ENCODE peak calls at places on chromosome 10, in five cellular contexts. P, U, K, C and T are unnamed samples.

GRCh38 chr10:5040781-5041470 is 37.3 kb upstream of the AKR1C2 start:
- DNase-seq in P (no peak), U (no peak), K (peak), C (no peak), T (peak)

GRCh38 chr10:23099816-23100215 is 4.4 kb downstream of the MSRB2 start:
- DNase-seq in P (no peak), U (no peak), K (peak), C (no peak), T (peak)

GRCh38 chr10:74189999-74190421 is 39.0 kb downstream of the ADK start:
- DNase-seq in P (peak), U (no peak), K (peak), C (peak), T (peak)

GRCh38 chr10:71821909-71822763 is 28.9 kb downstream of the PSAP start:
- DNase-seq in P (no peak), U (no peak), K (peak), C (no peak), T (no peak)

GRCh38 chr10:43350139-43350538 is 21.3 kb upstream of the FXYD4 start:
- DNase-seq in P (no peak), U (no peak), K (no peak), C (no peak), T (no peak)

GRCh38 chr10:49000437-49001398 is 61.1 kb upstream of the LRRC18 start:
- DNase-seq in P (no peak), U (no peak), K (no peak), C (no peak), T (no peak)

GRCh38 chr10:118522791-118523498 is 72.5 kb downstream of the PRLHR start:
- DNase-seq in P (peak), U (no peak), K (peak), C (no peak), T (peak)

GRCh38 chr10:11782793-11783557 is 40.2 kb upstream of the PROSER2 start:
- DNase-seq in P (peak), U (no peak), K (peak), C (peak), T (peak)

GRCh38 chr10:121910673-121911420 is 17.0 kb downstream of the ATE1 start:
- DNase-seq in P (no peak), U (no peak), K (peak), C (no peak), T (peak)

GRCh38 chr10:29757551-29758297 is 123.0 kb upstream of the SVIL start:
- DNase-seq in P (peak), U (no peak), K (peak), C (no peak), T (peak)

GRCh38 chr10:132457328-132458070 is 60.5 kb downstream of the PWWP2B start:
- DNase-seq in P (no peak), U (peak), K (no peak), C (no peak), T (no peak)

GRCh38 chr10:133151528-133151927 is 8.5 kb upstream of the KNDC1 start:
- DNase-seq in P (no peak), U (peak), K (no peak), C (no peak), T (no peak)

GRCh38 chr10:122258136-122259074 is 12.7 kb upstream of the BTBD16 start:
- DNase-seq in P (no peak), U (no peak), K (peak), C (peak), T (peak)

GRCh38 chr10:112954974-112955735 is 5.1 kb downstream of the TCF7L2 start:
- DNase-seq in P (no peak), U (no peak), K (peak), C (no peak), T (no peak)

GRCh38 chr10:43197834-43198681 is 59.8 kb downstream of the CSGALNACT2 start:
- DNase-seq in P (no peak), U (peak), K (no peak), C (no peak), T (peak)

GRCh38 chr10:59829601-59830000 is 76.3 kb upstream of the MRLN start:
- DNase-seq in P (no peak), U (no peak), K (no peak), C (no peak), T (no peak)

GRCh38 chr10:114181971-114182370 is 2.8 kb downstream of the TDRD1 start:
- DNase-seq in P (no peak), U (peak), K (no peak), C (no peak), T (no peak)

GRCh38 chr10:77157248-77158019 is 480.2 kb downstream of the KCNMA1 start:
- DNase-seq in P (no peak), U (no peak), K (peak), C (no peak), T (no peak)

GRCh38 chr10:101066890-101067355 is 5.1 kb downstream of the KAZALD1 start:
- DNase-seq in P (no peak), U (no peak), K (no peak), C (no peak), T (no peak)

GRCh38 chr10:114631678-114632417 is 26.2 kb downstream of the ABLIM1 start:
- DNase-seq in P (no peak), U (peak), K (peak), C (no peak), T (no peak)

GRCh38 chr10:6562221-6562620 is 17.9 kb downstream of the PRKCQ start:
- DNase-seq in P (no peak), U (no peak), K (no peak), C (no peak), T (no peak)

GRCh38 chr10:60434418-60435046 is 44.9 kb upstream of the ANK3 start:
- DNase-seq in P (peak), U (no peak), K (peak), C (peak), T (peak)

GRCh38 chr10:28705472-28705871 is 28.2 kb downstream of the BAMBI start:
- DNase-seq in P (no peak), U (no peak), K (no peak), C (no peak), T (no peak)

GRCh38 chr10:28711776-28712175 is 34.5 kb downstream of the BAMBI start:
- DNase-seq in P (no peak), U (no peak), K (no peak), C (no peak), T (no peak)

GRCh38 chr10:28710227-28710889 is 33.0 kb downstream of the BAMBI start:
- DNase-seq in P (no peak), U (no peak), K (no peak), C (no peak), T (no peak)

GRCh38 chr10:28711079-28711478 is 33.8 kb downstream of the BAMBI start:
- DNase-seq in P (no peak), U (no peak), K (no peak), C (no peak), T (no peak)

DNA sequence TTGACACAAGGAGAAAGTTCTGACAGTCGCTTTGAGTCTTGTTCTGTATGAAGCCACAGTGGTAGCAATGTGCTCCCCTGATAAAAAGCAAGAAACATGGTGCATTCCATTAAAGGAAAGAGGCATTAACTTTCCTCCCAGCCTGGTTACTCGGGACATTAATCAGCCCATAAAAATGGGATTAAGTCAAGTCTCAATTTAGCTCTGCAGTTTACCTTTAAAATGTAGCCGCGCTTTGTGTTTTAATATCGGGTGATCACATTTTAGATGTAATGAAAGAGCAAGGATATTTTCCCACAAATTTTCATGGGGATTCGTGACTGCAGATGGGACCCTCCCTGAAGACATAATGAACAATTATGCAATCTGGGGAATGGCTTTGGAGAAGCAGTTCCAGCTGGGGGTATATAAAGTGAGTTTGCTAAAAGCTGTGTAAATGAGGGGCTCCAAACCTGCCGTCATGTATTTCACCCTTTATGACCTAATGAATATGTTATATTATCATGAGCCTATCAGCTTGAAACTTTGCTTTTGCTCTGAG is 31.7 kb downstream of the BAMBI start:
- DNase-seq in P (no peak), U (no peak), K (no peak), C (no peak), T (no peak)
- TF ChIP-seq CTCF in P (no peak), U (no peak), K (no peak), C (no peak), T (no peak)

GRCh38 chr10:78301891-78302738 is 268.5 kb downstream of the RPS24 start:
- DNase-seq in P (no peak), U (no peak), K (no peak), C (no peak), T (peak)
- TF ChIP-seq CTCF in P (peak), U (no peak), K (peak), C (peak), T (peak)

GRCh38 chr10:44830022-44830421 is 81.1 kb upstream of the TMEM72 start:
- DNase-seq in P (no peak), U (no peak), K (peak), C (peak), T (peak)
- TF ChIP-seq CTCF in P (no peak), U (no peak), K (no peak), C (no peak), T (no peak)

DNA sequence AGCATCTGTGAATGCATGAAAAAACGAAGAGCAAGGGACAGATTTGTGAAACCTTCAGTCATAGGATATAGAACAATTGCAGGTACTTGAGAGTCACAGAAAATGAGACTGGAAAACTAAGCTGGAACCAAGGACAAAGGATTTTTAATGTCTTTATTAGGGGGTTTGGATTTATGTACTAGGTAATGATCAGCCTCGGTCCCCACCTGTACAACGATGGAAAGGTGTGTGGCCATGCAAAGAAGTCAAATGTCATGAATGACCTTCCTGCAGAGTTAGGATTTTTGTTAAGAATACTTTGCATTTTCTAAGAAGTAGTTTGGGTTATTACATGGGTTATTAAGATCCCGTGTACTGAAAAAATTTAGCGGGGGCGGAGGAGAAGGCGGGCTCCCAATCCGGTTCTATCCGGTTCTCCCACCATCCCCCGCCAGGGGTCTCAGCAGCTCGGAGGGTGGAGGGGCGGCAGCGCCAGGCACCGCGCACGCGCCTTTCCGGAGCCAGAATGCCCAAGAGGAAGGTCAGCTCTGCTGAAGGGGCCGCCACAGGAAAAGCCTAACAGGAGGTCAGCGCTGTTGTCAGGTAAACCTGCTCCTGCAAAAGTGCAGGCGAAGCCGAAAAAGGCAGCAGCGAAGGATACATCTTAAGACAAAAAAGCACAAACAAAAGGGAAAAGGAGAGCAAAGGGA is 327.5 kb upstream of the PLXDC2 start:
- DNase-seq in P (no peak), U (peak), K (peak), C (no peak), T (peak)
- TF ChIP-seq CTCF in P (no peak), U (peak), K (no peak), C (no peak), T (peak)